ENCODE peak calls at places on chromosomes 5 and 9, in nine cellular contexts. X is Peyer's patch, Q is A549, Z is esophagus muscularis mucosa, E is stomach, L is transverse colon, A is prostate gland, R is ovary, F is heart left ventricle. G is an unnamed sample.

GRCh38 chr9:14383296-14383695 is 69.4 kb upstream of the NFIB start:
- DNase-seq in F (peak; percentile 46), Z (no peak), A (no peak), X (no peak), E (no peak), R (peak; percentile 25), L (no peak), Q (no peak), G (no peak)

GRCh38 chr5:153900703-153901395 is 137.9 kb downstream of the FAM114A2 start:
- DNase-seq in E (no peak), Z (no peak), R (no peak), L (no peak), A (no peak), F (no peak), X (no peak), Q (no peak), G (peak; percentile 21)

GRCh38 chr5:39411051-39411450 is 13.7 kb downstream of the DAB2 start:
- DNase-seq in F (no peak), X (no peak), Z (no peak), A (no peak), L (no peak), R (no peak), Q (peak; percentile 26), E (no peak), G (no peak)

GRCh38 chr5:120771181-120771580 is 307.1 kb downstream of the PRR16 start:
- DNase-seq in Q (no peak), Z (no peak), A (no peak), L (no peak), X (no peak), R (no peak), E (no peak), F (no peak), G (no peak)

GRCh38 chr9:86134361-86134760 is 35.0 kb upstream of the GOLM1 start:
- DNase-seq in A (no peak), Q (no peak), E (no peak), L (no peak), X (no peak), F (no peak), R (no peak), Z (no peak), G (no peak)

GRCh38 chr9:34386656-34387055 is 10.0 kb upstream of the MYORG start:
- DNase-seq in E (no peak), Z (no peak), L (no peak), F (no peak), Q (no peak), A (no peak), R (no peak), X (no peak), G (peak; percentile 73)

GRCh38 chr9:135487281-135488012 is 7.9 kb downstream of the PPP1R26 start:
- DNase-seq in E (no peak), A (no peak), R (no peak), L (no peak), Q (no peak), F (no peak), X (no peak), Z (no peak), G (no peak)

GRCh38 chr9:137127301-137128157 is 11.4 kb upstream of the GRIN1 start:
- DNase-seq in F (no peak), R (no peak), Q (peak; percentile 57), L (peak; percentile 32), E (peak; percentile 79), Z (no peak), A (no peak), X (peak; percentile 62), G (no peak)

GRCh38 chr5:137627730-137628129 is 108.2 kb downstream of the KLHL3 start:
- DNase-seq in E (no peak), L (no peak), Z (no peak), Q (no peak), R (no peak), X (no peak), F (no peak), A (no peak), G (peak; percentile 71)

GRCh38 chr5:142472306-142472951 is 147.6 kb upstream of the SPRY4 start:
- DNase-seq in R (no peak), F (no peak), Q (peak; percentile 74), A (no peak), Z (no peak), X (peak; percentile 49), L (no peak), E (no peak), G (peak; percentile 34)

GRCh38 chr5:72451771-72452505 is 55.3 kb downstream of the ZNF366 start:
- DNase-seq in R (peak; percentile 67), E (no peak), X (peak; percentile 61), F (peak; percentile 89), A (peak; percentile 42), L (peak; percentile 23), Z (peak; percentile 95), Q (peak; percentile 35), G (peak; percentile 78)

GRCh38 chr5:135921388-135921787 is 25.7 kb upstream of the IL9 start:
- DNase-seq in X (no peak), F (no peak), A (no peak), Q (no peak), L (no peak), Z (no peak), R (no peak), E (no peak), G (no peak)

GRCh38 chr9:120892748-120893584 is 16.0 kb upstream of the PHF19 start:
- DNase-seq in X (peak; percentile 80), Z (no peak), E (no peak), A (no peak), Q (no peak), F (no peak), L (no peak), R (no peak), G (no peak)

GRCh38 chr9:72856985-72857631 is 95.7 kb downstream of the ALDH1A1 start:
- DNase-seq in E (peak; percentile 29), Q (peak; percentile 92), L (no peak), X (no peak), R (peak; percentile 59), F (peak; percentile 18), Z (no peak), A (peak; percentile 27), G (peak; percentile 43)

DNA sequence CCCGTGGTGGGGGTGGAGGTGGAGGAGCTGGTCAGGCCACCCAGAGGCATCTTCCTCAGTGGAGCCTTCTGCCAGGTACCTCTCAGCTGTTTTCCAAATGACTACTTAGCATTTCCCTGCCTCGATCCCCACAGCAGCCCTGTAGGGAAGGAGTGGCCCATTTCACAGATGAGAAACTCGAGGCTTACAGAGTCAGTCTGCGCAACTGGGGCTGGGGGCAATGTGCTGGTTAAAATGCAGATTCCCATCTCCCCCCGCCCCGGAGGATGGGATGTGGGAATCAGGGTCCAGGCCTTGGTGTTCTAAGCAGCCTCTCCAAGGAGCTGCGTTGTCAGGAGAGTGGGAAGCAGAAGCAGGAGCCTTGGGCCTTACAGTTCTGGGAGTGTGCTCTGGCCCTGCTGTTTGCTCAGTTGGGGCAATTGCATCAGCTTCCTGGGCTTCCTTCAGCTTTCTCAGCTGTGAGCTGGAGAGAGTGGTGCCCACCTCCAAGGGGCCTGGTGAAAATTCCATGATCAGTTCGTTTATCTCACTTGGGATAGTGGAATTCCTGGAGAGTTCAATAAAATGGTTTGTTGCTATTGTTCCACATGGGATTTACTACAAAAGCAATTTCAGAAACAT is 19.4 kb downstream of the ERGIC1 start:
- DNase-seq in X (no peak), E (no peak), R (no peak), F (no peak), Q (no peak), L (no peak), Z (no peak), A (no peak), G (no peak)
- TF ChIP-seq POLR2A in X (no peak), E (no peak), R (no peak), F (no peak), Q (no peak), L (no peak), Z (no peak), A (no peak), G (no peak)

GRCh38 chr9:38032266-38032830 is 36.7 kb downstream of the SHB start:
- DNase-seq in L (peak; percentile 89), R (no peak), Z (no peak), A (peak; percentile 78), F (no peak), E (peak; percentile 90), Q (no peak), X (peak; percentile 89), G (peak; percentile 43)

GRCh38 chr9:38027714-38028113 is 41.3 kb downstream of the SHB start:
- DNase-seq in F (no peak), Q (no peak), A (no peak), L (no peak), R (no peak), X (no peak), Z (no peak), E (no peak), G (no peak)

GRCh38 chr9:38029923-38030638 is 38.9 kb downstream of the SHB start:
- DNase-seq in A (no peak), F (no peak), R (no peak), E (no peak), L (no peak), Z (no peak), X (no peak), Q (no peak), G (no peak)

GRCh38 chr9:38031594-38031993 is 37.4 kb downstream of the SHB start:
- DNase-seq in F (no peak), Z (no peak), Q (no peak), R (no peak), X (peak; percentile 54), A (peak; percentile 51), L (no peak), E (no peak), G (no peak)

DNA sequence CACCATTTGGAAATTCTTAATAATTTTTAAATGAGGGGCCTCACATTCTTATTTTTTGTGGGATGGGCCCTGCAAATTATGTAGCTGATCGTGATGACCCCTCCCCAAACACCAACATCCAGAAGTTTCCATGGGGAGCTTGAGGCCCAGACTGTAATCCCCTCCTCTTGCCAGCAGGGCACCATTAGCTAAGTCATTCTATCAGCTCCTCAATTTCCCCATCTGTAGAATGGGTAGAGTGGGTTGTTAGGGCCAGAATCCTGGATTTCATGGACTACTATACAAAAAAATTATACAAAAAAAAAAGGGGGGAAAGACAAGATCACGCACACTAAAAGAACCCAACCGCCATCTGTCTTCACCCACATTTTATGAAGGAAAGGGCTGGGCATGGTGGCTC is 38.4 kb downstream of the SHB start:
- DNase-seq in Z (no peak), F (no peak), A (no peak), X (no peak), R (no peak), E (no peak), L (no peak), Q (no peak), G (no peak)
- TF ChIP-seq CTCF in Z (no peak), F (no peak), A (no peak), X (peak; percentile 10), R (no peak), E (no peak), L (no peak), Q (no peak), G (no peak)

DNA sequence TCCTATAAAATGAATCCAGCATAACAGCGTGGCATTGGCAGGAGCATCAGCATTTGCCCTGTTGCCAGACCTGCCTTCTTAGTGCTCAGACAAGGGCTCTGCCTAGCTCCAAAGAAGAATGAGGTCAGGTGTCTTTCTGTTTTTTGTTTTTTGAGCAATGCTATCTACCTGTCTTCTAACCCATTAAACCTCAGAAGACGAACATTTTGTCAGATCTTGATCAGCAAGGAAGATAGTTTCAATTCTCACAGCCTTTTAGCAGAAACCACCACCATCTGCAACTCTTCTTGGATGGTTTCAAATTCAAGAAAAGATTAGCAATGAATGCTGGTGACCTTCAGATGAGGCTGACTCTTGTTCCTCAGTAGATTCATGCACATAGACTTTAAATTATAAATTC is 103.5 kb upstream of the IQGAP2 start:
- DNase-seq in L (no peak), Z (no peak), A (no peak), F (no peak), E (no peak), R (no peak), X (no peak), Q (no peak), G (no peak)
- H3K4me3 ChIP-seq in L (no peak overlapping the region), Z (no peak overlapping the region), A (no peak overlapping the region), F (no peak overlapping the region), E (no peak overlapping the region), R (no peak overlapping the region), X (no peak overlapping the region), Q (no peak overlapping the region), G (no peak overlapping the region)

GRCh38 chr5:173823721-173824567 is 64.2 kb upstream of the CPEB4 start:
- DNase-seq in L (peak; percentile 52), R (peak; percentile 23), X (peak; percentile 61), E (peak; percentile 64), Z (no peak), F (no peak), Q (peak; percentile 93), A (peak; percentile 71), G (no peak)
- TF ChIP-seq POLR2A in L (no peak), R (no peak), X (no peak), E (no peak), Z (no peak), F (no peak), Q (no peak), A (no peak), G (no peak)